ENCODE peak calls at places on chromosomes 5 and 9, in four cellular contexts. W is MM.1S, J is stomach, Y is Caco-2. N is an unnamed sample. For H3K9me3 and H3K27me3, the result is how much of the 10 kb centered on the place peaks cover.

GRCh38 chr5:178285399-178286225 is 53.0 kb upstream of the PHYKPL start:
- DNase-seq in Y (no peak), J (no peak), W (no peak), N (no peak)

GRCh38 chr5:103561670-103562069 is 919 bp downstream of the NUDT12 start:
- DNase-seq in J (no peak), Y (no peak), W (no peak), N (no peak)

GRCh38 chr5:96968074-96968473 is 32.2 kb downstream of the LNPEP start:
- DNase-seq in W (no peak), J (no peak), Y (no peak), N (peak)

GRCh38 chr5:42621662-42622061 is 135.0 kb upstream of the CCDC152 start:
- DNase-seq in W (no peak), Y (no peak), J (no peak), N (no peak)

GRCh38 chr5:155091063-155091648 is 77.6 kb downstream of the KIF4B start:
- DNase-seq in W (no peak), J (no peak), Y (no peak), N (peak)

GRCh38 chr5:130102375-130102774 is 198.1 kb downstream of the CHSY3 start:
- DNase-seq in J (no peak), Y (no peak), W (peak), N (no peak)

GRCh38 chr9:86183225-86183808 is 76.1 kb downstream of the C9orf153 start:
- DNase-seq in Y (no peak), W (no peak), J (no peak), N (no peak)

GRCh38 chr5:94562327-94562971 is 56.0 kb downstream of the KIAA0825 start:
- DNase-seq in J (no peak), W (no peak), Y (no peak), N (no peak)

GRCh38 chr5:10801931-10802674 is 41.1 kb upstream of the DAP start:
- DNase-seq in Y (no peak), J (no peak), W (peak), N (no peak)

GRCh38 chr5:124544366-124545055 is 201.9 kb downstream of the ZNF608 start:
- DNase-seq in W (no peak), Y (no peak), J (no peak), N (no peak)

GRCh38 chr5:81525690-81526089 is 131.8 kb upstream of the ACOT12 start:
- DNase-seq in W (no peak), Y (no peak), J (no peak), N (no peak)

GRCh38 chr5:72394688-72395087 is 74.5 kb downstream of the PTCD2 start:
- DNase-seq in J (no peak), Y (no peak), W (peak), N (no peak)

GRCh38 chr5:87746891-87747366 is 334.2 kb upstream of the CCNH start:
- DNase-seq in J (no peak), W (no peak), Y (no peak), N (no peak)

GRCh38 chr5:16617272-16617973 is 626 bp upstream of the RETREG1 start:
- DNase-seq in Y (no peak), J (no peak), W (no peak), N (no peak)

GRCh38 chr5:143316844-143317631 is 86.4 kb downstream of the NR3C1 start:
- DNase-seq in Y (no peak), J (no peak), W (no peak), N (no peak)

GRCh38 chr9:76926324-76926731 is 20.4 kb upstream of the PRUNE2 start:
- DNase-seq in Y (no peak), J (no peak), W (no peak), N (peak)

GRCh38 chr5:146440870-146441495 is 6.2 kb upstream of the TCERG1 start:
- DNase-seq in Y (no peak), J (no peak), W (no peak), N (no peak)

GRCh38 chr9:36746415-36746814 is 173.7 kb downstream of the MELK start:
- DNase-seq in W (no peak), Y (no peak), J (no peak), N (no peak)

GRCh38 chr5:149486726-149487635 is 64.3 kb downstream of the CSNK1A1 start:
- DNase-seq in W (no peak), J (no peak), Y (no peak), N (no peak)

GRCh38 chr9:75289332-75289731 is 201.0 kb downstream of the OSTF1 start:
- DNase-seq in W (no peak), Y (no peak), J (no peak), N (no peak)

GRCh38 chr5:148397968-148398595 is 14.3 kb downstream of the FBXO38 start:
- DNase-seq in W (no peak), Y (peak), J (no peak), N (no peak)

DNA sequence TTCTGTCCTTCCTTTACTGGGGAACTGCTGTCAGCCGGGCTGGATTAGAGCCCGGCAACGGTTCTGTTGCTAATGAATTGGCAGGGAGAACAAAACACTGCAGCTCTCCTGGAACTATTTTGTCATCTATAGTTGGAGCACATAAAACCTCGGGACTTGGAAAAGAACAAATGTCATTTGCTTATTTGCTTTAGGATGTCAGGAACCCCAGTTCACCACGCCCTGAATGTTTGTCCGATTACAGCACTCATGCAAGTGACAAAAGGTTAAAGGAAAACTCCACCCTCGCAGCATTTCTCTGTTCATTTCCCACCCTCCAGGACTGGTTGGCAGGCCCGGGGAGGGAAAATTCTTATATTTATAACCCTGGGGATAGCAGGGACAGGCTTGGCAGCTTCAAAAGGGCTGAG is 66.5 kb upstream of the PLPP1 start:
- DNase-seq in W (no peak), J (peak), Y (peak), N (peak)
- H3K4me3 ChIP-seq in W (no peak), J (no peak), Y (no peak), N (no peak)

DNA sequence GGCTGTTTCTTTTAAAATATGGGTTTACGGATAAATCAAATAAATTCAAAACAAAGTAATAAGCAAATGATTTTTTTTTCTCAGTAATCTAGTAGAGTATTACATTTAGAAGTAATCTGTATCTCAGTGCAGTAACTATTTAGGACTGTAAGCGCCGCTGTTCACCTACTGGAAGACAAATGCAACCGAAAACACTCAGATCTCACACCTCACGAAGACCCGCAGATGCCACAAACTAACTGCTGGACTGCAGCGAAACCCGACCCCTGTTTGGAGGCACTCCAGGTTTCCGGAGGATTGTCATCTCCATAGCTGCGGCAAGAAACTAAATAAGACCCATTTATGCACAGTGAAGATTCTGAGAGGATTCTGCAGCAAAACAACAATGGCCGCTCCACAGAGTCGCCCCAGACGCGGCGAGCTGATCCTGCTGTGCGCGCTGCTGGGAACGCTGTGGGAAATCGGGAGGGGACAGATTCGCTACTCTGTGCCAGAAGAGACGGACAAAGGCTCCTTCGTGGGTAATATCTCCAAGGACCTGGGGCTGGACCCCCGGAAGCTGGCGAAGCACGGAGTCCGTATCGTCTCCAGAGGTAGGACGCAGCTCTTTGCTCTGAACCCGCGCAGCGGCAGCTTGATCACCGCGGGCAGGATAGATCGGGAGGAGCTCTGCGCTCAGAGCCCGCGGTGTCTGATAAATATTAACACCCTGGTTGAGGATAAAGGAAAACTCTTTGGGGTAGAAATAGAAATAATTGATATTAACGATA is at the start of gene PCDHGA8:
- DNase-seq in W (peak), J (no peak), Y (no peak), N (no peak)
- H3K9me3 ChIP-seq in W (under half), J (half or more), Y (under half), N (under half)

GRCh38 chr5:1555808-1556681 is 32.3 kb upstream of the LPCAT1 start:
- DNase-seq in Y (no peak), J (no peak), W (no peak), N (no peak)
- H3K27me3 ChIP-seq in Y (under half), J (under half), W (under half), N (under half)

DNA sequence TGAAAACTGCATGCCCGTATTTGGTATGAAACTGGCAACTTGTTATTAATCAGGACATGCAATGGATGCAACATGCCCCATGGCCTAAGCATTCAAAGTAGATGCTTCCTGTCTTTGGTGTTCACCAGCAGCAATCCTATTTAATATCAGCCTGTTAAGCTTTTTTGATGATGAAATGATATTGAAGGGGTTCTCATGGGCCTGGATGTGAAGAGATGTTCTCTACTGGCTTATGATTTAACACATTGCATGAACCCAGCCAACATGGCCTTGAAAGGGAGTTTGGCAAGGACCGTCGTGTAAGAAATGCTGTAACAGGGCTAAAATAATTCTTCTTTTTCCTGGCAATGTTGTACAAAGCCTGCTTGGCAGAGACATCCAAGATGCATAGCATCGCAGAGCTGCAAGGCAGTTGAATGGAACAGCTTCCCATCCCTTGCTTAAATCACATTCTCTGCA is 111.2 kb downstream of the SMARCA2 start:
- DNase-seq in W (no peak), J (no peak), Y (no peak), N (no peak)
- H3K4me3 ChIP-seq in W (no peak), J (peak), Y (no peak), N (no peak)

GRCh38 chr5:65928341-65928752 is 2.0 kb downstream of the ERBIN start:
- DNase-seq in Y (no peak), W (no peak), J (no peak), N (no peak)

GRCh38 chr5:65932676-65933075 is 6.3 kb downstream of the ERBIN start:
- DNase-seq in Y (no peak), W (no peak), J (no peak), N (no peak)

GRCh38 chr5:65928860-65929259 is 2.5 kb downstream of the ERBIN start:
- DNase-seq in Y (no peak), W (no peak), J (no peak), N (no peak)

GRCh38 chr5:65938256-65938655 is 11.9 kb downstream of the ERBIN start:
- DNase-seq in J (no peak), W (no peak), Y (no peak), N (no peak)

DNA sequence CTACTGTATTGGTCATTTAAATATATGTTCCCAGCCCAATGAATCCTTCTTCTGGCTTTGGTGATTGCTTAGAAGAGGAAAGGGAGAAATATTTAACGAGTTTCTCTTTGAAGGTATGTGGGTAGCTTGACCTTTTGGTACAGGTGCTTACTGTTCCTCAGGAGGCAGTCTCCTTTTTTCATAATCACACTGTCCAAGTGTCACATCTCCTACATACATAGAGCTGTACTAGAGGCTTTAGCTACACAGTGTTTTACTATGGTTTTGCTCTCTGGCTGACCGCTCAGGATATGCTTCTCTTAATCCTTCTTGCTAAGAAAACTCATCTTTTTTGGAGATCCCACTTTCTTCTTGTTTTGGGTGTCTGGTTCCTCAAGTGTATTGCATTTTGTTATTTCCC is 6.9 kb downstream of the ERBIN start:
- DNase-seq in W (no peak), J (no peak), Y (no peak), N (no peak)
- H3K9me3 ChIP-seq in W (under half), J (under half), Y (under half), N (under half)

GRCh38 chr9:89711866-89712265 is 107.1 kb downstream of the GADD45G start:
- DNase-seq in W (no peak), J (no peak), Y (no peak), N (no peak)

GRCh38 chr9:89715318-89715858 is 110.6 kb downstream of the GADD45G start:
- DNase-seq in J (no peak), W (peak), Y (no peak), N (no peak)

GRCh38 chr9:89712285-89712684 is 107.5 kb downstream of the GADD45G start:
- DNase-seq in Y (no peak), J (no peak), W (no peak), N (no peak)

GRCh38 chr9:89716559-89716958 is 111.7 kb downstream of the GADD45G start:
- DNase-seq in J (no peak), W (no peak), Y (no peak), N (no peak)

DNA sequence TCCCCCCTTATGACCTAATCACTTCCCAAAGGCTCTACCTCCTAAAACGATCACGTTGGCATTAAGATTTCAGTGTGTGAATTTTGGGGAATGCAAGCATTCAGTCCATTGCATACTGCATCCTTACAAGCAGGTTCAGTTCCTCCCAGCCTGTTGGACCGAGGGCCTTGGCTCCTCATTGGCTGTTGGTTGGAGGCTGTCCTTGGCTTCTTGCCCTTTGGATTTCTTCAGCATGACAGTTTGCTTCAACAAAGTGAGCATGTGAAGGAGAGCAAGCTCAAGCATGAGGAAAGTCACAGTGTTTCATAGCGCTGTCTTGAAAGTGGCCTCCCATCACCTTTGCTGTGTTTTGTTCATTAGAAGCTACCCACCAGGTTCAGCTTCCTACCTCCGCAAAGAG is 109.5 kb downstream of the GADD45G start:
- DNase-seq in Y (no peak), W (no peak), J (no peak), N (peak)
- H3K27me3 ChIP-seq in Y (under half), W (under half), J (under half), N (under half)

DNA sequence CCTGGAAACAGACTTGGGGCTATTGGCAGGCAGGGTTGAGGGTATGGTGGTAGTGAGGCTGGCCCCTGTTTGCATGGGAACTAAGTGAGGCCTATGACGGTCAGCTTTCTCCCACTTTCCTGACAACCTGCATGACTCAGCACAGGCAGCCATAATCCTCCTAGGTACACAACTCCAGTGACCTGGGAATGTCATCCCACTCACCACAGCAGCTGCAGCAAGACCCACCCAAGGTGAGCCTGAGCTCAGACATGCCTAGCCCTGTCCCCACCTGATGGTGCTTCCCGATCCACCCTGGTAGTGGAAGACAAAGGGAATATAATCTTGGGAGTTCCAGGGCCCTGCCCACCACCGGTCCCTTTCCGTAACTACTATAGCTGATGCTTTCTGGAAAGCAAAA is 178.7 kb downstream of the NDUFS4 start:
- DNase-seq in W (no peak), J (no peak), Y (no peak), N (no peak)
- H3K4me3 ChIP-seq in W (no peak), J (no peak), Y (no peak), N (no peak)

GRCh38 chr9:138063033-138063432 is 185.5 kb downstream of the CACNA1B start:
- DNase-seq in J (no peak), W (no peak), Y (peak), N (no peak)
- H3K9me3 ChIP-seq in J (under half), W (under half), Y (under half), N (under half)

DNA sequence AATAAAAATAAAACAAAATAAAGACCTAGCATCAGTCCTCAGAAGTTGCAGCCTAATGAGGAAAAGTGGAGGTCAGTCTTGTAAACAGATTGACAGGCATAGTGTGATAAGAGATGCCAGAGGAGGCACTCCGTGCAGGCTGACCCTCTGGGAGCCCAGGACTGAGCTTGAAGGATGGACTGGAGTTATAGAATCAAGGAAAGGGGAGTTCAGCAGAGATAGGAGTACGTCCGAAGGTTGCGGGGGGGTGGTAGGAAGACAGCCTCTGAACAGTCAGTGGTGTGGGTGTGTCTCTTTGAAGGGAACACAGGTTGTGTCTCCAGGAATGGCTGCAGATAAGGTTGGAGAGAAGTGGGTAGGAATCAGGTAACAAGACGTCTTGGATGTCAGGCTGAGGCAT is 126.1 kb upstream of the CPEB4 start:
- DNase-seq in J (no peak), Y (no peak), W (no peak), N (no peak)
- H3K27me3 ChIP-seq in J (under half), Y (under half), W (under half), N (under half)

N was measured in MG63.